ENCODE peak calls at places on chromosomes 3 and 15, in five cellular contexts. F is GM12878, O is ovary, B is transverse colon, A is AG10803. T is an unnamed sample.

GRCh38 chr3:129224984-129225393 is 24.4 kb upstream of the COPG1 start:
- DNase-seq in O (peak; percentile 67), F (no peak), B (peak; percentile 83), A (peak; percentile 82), T (no peak)

GRCh38 chr3:182618981-182619591 is 174.2 kb upstream of the ATP11B start:
- DNase-seq in B (no peak), F (no peak), O (no peak), A (peak; percentile 1), T (no peak)

GRCh38 chr3:78483070-78483469 is 1284.7 kb downstream of the ROBO1 start:
- DNase-seq in A (no peak), F (no peak), B (no peak), O (no peak), T (no peak)

GRCh38 chr15:69887018-69887417 is 210.7 kb downstream of the TLE3 start:
- DNase-seq in O (no peak), A (no peak), B (no peak), F (no peak), T (no peak)

GRCh38 chr3:66675383-66675782 is 174.6 kb upstream of the LRIG1 start:
- DNase-seq in F (no peak), A (peak; percentile 46), B (no peak), O (no peak), T (no peak)

GRCh38 chr15:31325432-31325975 is 1.1 kb upstream of the KLF13 start:
- DNase-seq in O (peak; percentile 90), B (peak; percentile 77), F (no peak), A (no peak), T (peak; percentile 75)

GRCh38 chr3:125186800-125187598 is 25.5 kb downstream of the SLC12A8 start:
- DNase-seq in A (peak; percentile 42), F (no peak), B (no peak), O (no peak), T (no peak)

GRCh38 chr15:73331991-73332925 is 36.5 kb downstream of the HCN4 start:
- DNase-seq in A (no peak), O (no peak), F (no peak), B (no peak), T (no peak)

GRCh38 chr15:74514039-74514438 is 27.0 kb upstream of the ARID3B start:
- DNase-seq in F (no peak), O (no peak), A (no peak), B (no peak), T (no peak)

GRCh38 chr15:48178612-48178931 is 477 bp upstream of the MYEF2 start:
- DNase-seq in A (no peak), B (no peak), F (no peak), O (no peak), T (no peak)

GRCh38 chr3:2770451-2770850 is 339.7 kb downstream of the IL5RA start:
- DNase-seq in O (no peak), F (no peak), A (no peak), B (no peak), T (no peak)

GRCh38 chr15:63895194-63895593 is 61.4 kb upstream of the HERC1 start:
- DNase-seq in A (no peak), B (no peak), O (peak; percentile 16), F (no peak), T (no peak)

GRCh38 chr3:50003216-50003615 is 63.3 kb downstream of the RBM6 start:
- DNase-seq in A (peak; percentile 3), B (no peak), O (no peak), F (no peak), T (no peak)

GRCh38 chr3:107198522-107199271 is 178.5 kb upstream of the CCDC54 start:
- DNase-seq in A (peak; percentile 74), O (no peak), F (no peak), B (no peak), T (no peak)

GRCh38 chr15:82950295-82950694 is 2.2 kb downstream of the HOMER2 start:
- DNase-seq in F (no peak), B (no peak), O (no peak), A (no peak), T (no peak)

GRCh38 chr3:45442679-45443214 is 54.4 kb downstream of the LARS2 start:
- DNase-seq in O (no peak), F (no peak), B (no peak), A (peak; percentile 5), T (no peak)

DNA sequence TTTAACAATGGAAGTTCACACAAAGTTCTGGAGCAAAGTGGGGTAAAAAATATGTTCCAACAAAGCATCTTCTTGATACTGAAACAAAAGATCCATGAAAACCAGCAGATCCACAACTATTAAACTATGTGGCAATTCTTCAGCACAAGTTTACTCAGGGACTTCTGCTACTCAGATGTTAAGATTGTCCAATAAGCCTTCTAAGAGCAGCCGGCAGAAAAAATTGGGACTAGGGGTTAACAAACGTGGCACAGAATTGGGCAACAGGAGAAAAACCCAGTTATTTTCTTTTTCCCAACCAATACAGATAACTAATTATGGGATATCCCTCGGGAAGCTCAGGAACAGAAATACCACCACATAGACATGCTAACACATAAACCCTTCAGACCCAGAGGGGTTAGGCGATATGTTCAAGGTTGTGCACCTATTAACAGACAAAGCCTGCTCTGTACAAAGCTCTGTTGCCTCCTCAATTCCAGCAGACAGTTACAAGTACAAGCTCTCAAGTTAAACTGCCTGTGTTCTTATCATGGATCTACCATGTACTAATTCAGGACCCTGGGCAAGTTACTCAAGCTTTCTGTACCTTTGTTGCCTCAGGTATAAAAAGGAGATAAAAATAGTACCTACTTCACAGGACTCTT is 6.8 kb downstream of the SSR3 start:
- DNase-seq in B (no peak), A (peak; percentile 44), F (no peak), O (no peak), T (no peak)
- H3K4me3 ChIP-seq in B (no peak overlapping the region), A (no peak overlapping the region), F (no peak overlapping the region), O (no peak overlapping the region), T (no peak overlapping the region)

DNA sequence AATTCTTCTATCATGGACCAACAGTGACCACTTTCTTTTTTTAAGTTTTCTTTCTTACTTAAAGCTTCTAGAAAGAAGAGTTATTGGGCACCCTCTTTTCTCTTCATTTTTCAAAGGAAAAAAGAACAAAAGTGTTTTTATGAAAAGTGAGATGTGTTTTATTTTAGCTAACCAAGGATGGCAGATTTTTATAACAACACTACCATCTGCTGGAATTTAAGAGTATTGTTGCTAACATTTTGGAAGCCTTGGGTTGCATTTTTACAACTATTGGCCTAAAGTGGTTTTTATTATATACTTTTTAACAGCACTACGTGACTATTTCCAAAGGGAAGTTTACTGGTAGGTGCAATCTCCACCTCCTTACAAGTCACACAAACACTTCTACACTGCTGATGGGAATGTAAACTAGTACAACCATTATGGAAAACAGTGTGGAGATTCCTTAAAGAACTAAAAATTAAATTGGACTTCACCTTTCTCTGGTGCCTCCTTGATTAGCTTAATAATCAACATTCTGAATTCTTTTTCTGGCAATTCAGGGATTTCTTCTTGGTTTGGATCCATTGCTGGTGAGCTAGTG is 237.7 kb upstream of the AGTR1 start:
- DNase-seq in F (no peak), B (no peak), A (peak; percentile 9), O (no peak), T (peak; percentile 17)
- TF ChIP-seq CTCF in F (peak; percentile 37), B (peak; percentile 5), A (peak; percentile 48), O (no peak), T (no peak)

GRCh38 chr3:97820780-97821179 is 1.0 kb upstream of the CRYBG3 start:
- DNase-seq in F (no peak), A (no peak), B (no peak), O (no peak), T (no peak)
- H3K4me3 ChIP-seq in F (peak overlapping the region; percentile 90), A (peak overlapping the region; percentile 83), B (peak overlapping the region; percentile 68), O (no peak overlapping the region), T (peak overlapping the region; percentile 89)

GRCh38 chr3:186930143-186930638 is at the start of gene ST6GAL1:
- DNase-seq in B (peak; percentile 81), F (peak; percentile 27), A (no peak), O (peak; percentile 65), T (peak; percentile 87)
- TF ChIP-seq CTCF in B (peak; percentile 10), F (peak; percentile 48), A (no peak), O (peak; percentile 16), T (peak; percentile 42)

GRCh38 chr15:76335851-76336253 is 721 bp upstream of the ISL2 start:
- DNase-seq in B (no peak), F (no peak), O (no peak), A (no peak), T (peak; percentile 68)

GRCh38 chr15:76335129-76335850 is 1.3 kb upstream of the ISL2 start:
- DNase-seq in O (no peak), B (no peak), F (no peak), A (no peak), T (peak; percentile 57)

GRCh38 chr15:76337047-76337738 is 620 bp downstream of the ISL2 start:
- DNase-seq in O (no peak), A (peak; percentile 52), F (no peak), B (peak; percentile 19), T (peak; percentile 49)

GRCh38 chr15:76337739-76338554 is 1.4 kb downstream of the ISL2 start:
- DNase-seq in O (no peak), F (no peak), A (no peak), B (peak; percentile 25), T (no peak)

DNA sequence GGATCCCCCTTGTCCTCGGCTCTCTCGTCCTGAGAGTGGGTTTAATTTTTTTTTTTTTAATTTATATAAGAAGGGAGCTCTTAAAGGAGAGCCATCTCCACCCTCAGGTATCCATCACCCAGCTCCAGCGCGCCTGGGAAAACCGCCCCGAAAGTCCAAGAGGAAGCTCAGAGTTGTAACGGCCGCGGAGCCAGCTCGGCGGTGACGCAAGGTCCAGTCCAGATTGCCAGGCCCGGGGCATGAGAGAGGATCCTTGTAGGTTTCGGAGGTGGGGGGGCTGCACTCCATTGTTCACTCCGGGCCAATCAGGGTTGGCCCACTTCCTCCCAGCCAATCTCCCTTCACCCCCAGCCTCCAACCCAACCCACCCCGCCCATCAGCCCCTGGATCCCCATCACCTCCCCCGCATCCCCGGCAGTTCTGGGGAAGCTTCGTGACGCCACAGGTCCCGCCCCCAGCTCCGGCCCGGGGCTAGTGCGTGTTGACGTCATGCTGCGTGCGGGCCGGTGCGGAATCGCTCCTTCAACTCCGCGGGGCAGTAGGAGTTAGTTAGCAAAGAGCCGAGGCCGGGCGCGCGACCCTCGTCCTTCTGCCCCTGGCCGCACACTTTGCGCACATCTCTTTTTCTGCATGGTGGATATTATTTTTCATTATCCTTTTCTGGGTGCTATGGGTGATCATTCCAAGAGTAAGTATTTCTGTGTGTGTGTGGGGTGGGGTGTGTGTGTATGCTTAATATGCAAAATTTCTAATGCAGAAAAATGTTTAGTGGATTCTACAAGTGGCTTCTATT is at the start of gene ISL2:
- DNase-seq in O (peak; percentile 38), A (peak; percentile 96), F (peak; percentile 61), B (peak; percentile 85), T (peak; percentile 97)
- H3K4me3 ChIP-seq in O (no peak within 1 kb of the TSS), A (peak within 1 kb of the TSS; percentile 57), F (peak within 1 kb of the TSS; percentile 62), B (peak within 1 kb of the TSS; percentile 14), T (peak within 1 kb of the TSS; percentile 69)

DNA sequence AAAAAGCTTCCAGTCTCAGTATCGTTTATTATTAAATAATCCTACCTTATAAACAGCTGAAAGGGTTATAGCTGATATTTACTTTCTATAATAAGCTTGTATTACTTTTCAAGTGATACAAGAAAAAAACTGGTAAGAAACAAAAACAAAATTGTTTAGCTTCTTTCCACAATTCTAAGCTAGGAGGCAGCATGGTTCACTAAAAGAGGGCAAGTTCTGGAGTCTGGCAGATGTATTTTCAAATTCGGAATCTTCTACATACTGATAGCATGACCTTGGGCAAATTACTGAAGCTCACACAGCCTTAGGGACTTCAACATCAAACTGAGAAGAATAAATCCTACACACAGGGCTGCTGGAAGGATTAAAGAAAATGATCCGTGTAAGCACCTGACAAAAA is 15.4 kb downstream of the C15orf62 start:
- DNase-seq in A (no peak), F (no peak), B (no peak), O (no peak), T (no peak)
- TF ChIP-seq CTCF in A (no peak), F (no peak), B (peak; percentile 8), O (no peak), T (no peak)